ENCODE peak calls at places on chromosomes 13 and 19, in four cellular contexts. O is uterus, U is endothelial cell of umbilical vein, I is ovary. Q is an unnamed sample.

GRCh38 chr13:80654638-80655249 is 313.8 kb upstream of the SPRY2 start:
- DNase-seq in O (no peak), U (no peak), I (no peak), Q (peak)

GRCh38 chr13:24038846-24039330 is 121.6 kb upstream of the SPATA13 start:
- DNase-seq in O (no peak), U (no peak), I (no peak), Q (no peak)

GRCh38 chr13:113973218-113974164 is at the start of gene C13orf46:
- DNase-seq in O (no peak), U (no peak), I (no peak), Q (no peak)

GRCh38 chr19:24033308-24033961 is 53.6 kb upstream of the ZNF254 start:
- DNase-seq in O (peak), U (peak), I (peak), Q (peak)

GRCh38 chr13:37775871-37776270 is 93.7 kb downstream of the TRPC4 start:
- DNase-seq in O (no peak), U (no peak), I (no peak), Q (no peak)

GRCh38 chr19:35901854-35902661 is at the start of gene HCST:
- DNase-seq in O (no peak), U (no peak), I (no peak), Q (no peak)

GRCh38 chr19:15379996-15380647 is 535 bp upstream of the AKAP8 start:
- DNase-seq in O (no peak), U (peak), I (no peak), Q (peak)

GRCh38 chr13:111046590-111047141 is 68.4 kb upstream of the ARHGEF7 start:
- DNase-seq in O (no peak), U (no peak), I (no peak), Q (no peak)

GRCh38 chr13:58376775-58377174 is 745.2 kb downstream of the PCDH17 start:
- DNase-seq in O (no peak), U (no peak), I (no peak), Q (no peak)

GRCh38 chr13:51542358-51542972 is 41.8 kb upstream of the WDFY2 start:
- DNase-seq in O (no peak), U (no peak), I (no peak), Q (no peak)

GRCh38 chr13:20685042-20685441 is 18.5 kb upstream of the IL17D start:
- DNase-seq in O (no peak), U (peak), I (no peak), Q (no peak)

GRCh38 chr13:113138792-113139551 is 16.4 kb downstream of the F10 start:
- DNase-seq in O (no peak), U (no peak), I (no peak), Q (peak)

DNA sequence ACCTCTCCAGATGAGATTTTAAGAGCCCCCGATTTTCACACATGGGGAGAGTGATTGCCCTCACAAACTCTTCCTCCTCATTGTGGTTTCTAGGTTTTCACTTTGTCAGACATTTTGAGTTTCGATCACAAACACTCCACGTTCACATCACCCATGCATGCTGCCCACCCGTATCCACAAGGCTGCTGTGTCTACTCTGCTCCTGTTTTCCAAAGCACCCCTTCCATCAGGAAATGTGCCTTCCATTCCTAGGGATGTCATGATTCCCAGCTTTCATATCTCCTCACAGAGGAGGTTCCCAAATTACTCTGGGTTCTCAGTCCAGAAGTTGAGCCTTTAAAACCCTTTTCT is 45.8 kb upstream of the CEACAM21 start:
- DNase-seq in O (no peak), U (no peak), I (no peak), Q (no peak)
- TF ChIP-seq POLR2A in O (no peak), U (no peak), I (no peak), Q (no peak)

DNA sequence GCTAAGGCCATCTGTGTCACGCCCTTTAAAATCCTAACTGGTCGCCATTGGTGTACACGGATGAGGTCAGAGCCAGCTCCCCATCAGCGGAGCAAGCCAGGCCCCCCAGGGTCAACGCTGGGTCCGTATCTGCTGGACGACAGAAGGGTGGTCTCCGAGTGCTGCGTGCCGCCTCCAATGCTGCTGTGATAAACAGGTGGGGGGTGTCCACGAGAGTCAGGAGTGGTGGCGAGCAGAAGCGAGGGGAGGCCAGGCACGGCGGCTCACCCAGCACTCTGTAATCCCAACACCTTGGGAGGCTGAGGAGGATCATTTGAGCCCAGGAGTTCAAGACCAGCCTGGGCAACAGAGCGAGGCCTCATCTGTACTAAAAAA is 30.8 kb upstream of the CACTIN start:
- DNase-seq in O (no peak), U (no peak), I (no peak), Q (no peak)
- TF ChIP-seq POLR2A in O (no peak), U (no peak), I (no peak), Q (no peak)

GRCh38 chr13:44920013-44920412 is 69.3 kb downstream of the NUFIP1 start:
- DNase-seq in O (no peak), U (no peak), I (no peak), Q (no peak)
- TF ChIP-seq POLR2A in O (no peak), U (no peak), I (no peak), Q (no peak)

GRCh38 chr19:18173572-18174294 is at the start of gene IFI30:
- DNase-seq in O (peak), U (peak), I (peak), Q (peak)
- TF ChIP-seq POLR2A in O (peak), U (no peak), I (no peak), Q (no peak)

GRCh38 chr13:42041017-42041683 is 7.3 kb upstream of the DGKH start:
- DNase-seq in O (peak), U (peak), I (peak), Q (peak)
- TF ChIP-seq POLR2A in O (no peak), U (no peak), I (no peak), Q (no peak)

GRCh38 chr19:49808762-49809154 is 4.3 kb downstream of the FUZ start:
- DNase-seq in O (peak), U (peak), I (peak), Q (peak)
- TF ChIP-seq POLR2A in O (peak), U (no peak), I (peak), Q (no peak)

GRCh38 chr19:9535934-9536333 is 2.5 kb downstream of the ZNF426 start:
- DNase-seq in O (no peak), U (no peak), I (no peak), Q (no peak)

GRCh38 chr19:9538183-9539058 is at the start of gene ZNF426:
- DNase-seq in O (peak), U (peak), I (peak), Q (peak)
- TF ChIP-seq POLR2A in O (peak), U (peak), I (no peak), Q (no peak)